ENCODE peak calls at places on chromosomes 4 and X, in nine cellular contexts. One of them, this sample, is unnamed.

GRCh38 chr4:91220315-91220714 is 1083.5 kb upstream of the GRID2 start:
- DNase-seq in stimulated activated CD4-positive, alpha-beta T cell treated with anti-CD3 and anti-CD28 coated beads, Interleukin-12 subunit alpha, Interleukin-12 subunit beta, amount 100 ng/mL, for 24 hours: no peak
- DNase-seq in LoVo: no peak
- DNase-seq in A673: no peak
- DNase-seq in B cell: no peak
- DNase-seq in caudate nucleus: peak; percentile 18
- DNase-seq in endodermal cell: no peak
- DNase-seq in brain microvascular endothelial cell: no peak
- DNase-seq in NCI-H510A treated with DMSO at 0.1 percent for 48 hours: no peak
- DNase-seq in this sample: no peak

GRCh38 chrX:110086916-110087484 is 84.1 kb downstream of the TMEM164 start:
- DNase-seq in stimulated activated CD4-positive, alpha-beta T cell treated with anti-CD3 and anti-CD28 coated beads, Interleukin-12 subunit alpha, Interleukin-12 subunit beta, amount 100 ng/mL, for 24 hours: no peak
- DNase-seq in LoVo: peak; percentile 48
- DNase-seq in A673: no peak
- DNase-seq in B cell: no peak
- DNase-seq in caudate nucleus: no peak
- DNase-seq in endodermal cell: no peak
- DNase-seq in brain microvascular endothelial cell: peak; percentile 88
- DNase-seq in NCI-H510A treated with DMSO at 0.1 percent for 48 hours: no peak
- DNase-seq in this sample: no peak

GRCh38 chr4:70838972-70839536 is 636 bp downstream of the GRSF1 start:
- DNase-seq in stimulated activated CD4-positive, alpha-beta T cell treated with anti-CD3 and anti-CD28 coated beads, Interleukin-12 subunit alpha, Interleukin-12 subunit beta, amount 100 ng/mL, for 24 hours: peak; percentile 56
- DNase-seq in LoVo: peak; percentile 44
- DNase-seq in A673: peak; percentile 57
- DNase-seq in B cell: peak; percentile 64
- DNase-seq in caudate nucleus: peak; percentile 68
- DNase-seq in endodermal cell: peak; percentile 79
- DNase-seq in brain microvascular endothelial cell: peak; percentile 39
- DNase-seq in NCI-H510A treated with DMSO at 0.1 percent for 48 hours: peak; percentile 79
- DNase-seq in this sample: peak; percentile 28

GRCh38 chrX:120302434-120302833 is 8.8 kb downstream of the TMEM255A start:
- DNase-seq in stimulated activated CD4-positive, alpha-beta T cell treated with anti-CD3 and anti-CD28 coated beads, Interleukin-12 subunit alpha, Interleukin-12 subunit beta, amount 100 ng/mL, for 24 hours: no peak
- DNase-seq in LoVo: no peak
- DNase-seq in A673: no peak
- DNase-seq in B cell: peak; percentile 78
- DNase-seq in caudate nucleus: peak; percentile 22
- DNase-seq in endodermal cell: peak; percentile 64
- DNase-seq in brain microvascular endothelial cell: no peak
- DNase-seq in NCI-H510A treated with DMSO at 0.1 percent for 48 hours: peak; percentile 48
- DNase-seq in this sample: no peak

GRCh38 chrX:87299563-87300160 is 217.9 kb upstream of the KLHL4 start:
- DNase-seq in stimulated activated CD4-positive, alpha-beta T cell treated with anti-CD3 and anti-CD28 coated beads, Interleukin-12 subunit alpha, Interleukin-12 subunit beta, amount 100 ng/mL, for 24 hours: no peak
- DNase-seq in LoVo: peak; percentile 0
- DNase-seq in A673: peak; percentile 24
- DNase-seq in B cell: no peak
- DNase-seq in caudate nucleus: no peak
- DNase-seq in endodermal cell: no peak
- DNase-seq in brain microvascular endothelial cell: no peak
- DNase-seq in NCI-H510A treated with DMSO at 0.1 percent for 48 hours: peak; percentile 34
- DNase-seq in this sample: no peak

GRCh38 chrX:148422531-148422930 is 77.9 kb upstream of the AFF2 start:
- DNase-seq in stimulated activated CD4-positive, alpha-beta T cell treated with anti-CD3 and anti-CD28 coated beads, Interleukin-12 subunit alpha, Interleukin-12 subunit beta, amount 100 ng/mL, for 24 hours: no peak
- DNase-seq in LoVo: no peak
- DNase-seq in A673: no peak
- DNase-seq in B cell: no peak
- DNase-seq in caudate nucleus: no peak
- DNase-seq in endodermal cell: no peak
- DNase-seq in brain microvascular endothelial cell: no peak
- DNase-seq in NCI-H510A treated with DMSO at 0.1 percent for 48 hours: no peak
- DNase-seq in this sample: no peak

GRCh38 chrX:262391-262909 is 18.7 kb upstream of the PLCXD1 start:
- DNase-seq in stimulated activated CD4-positive, alpha-beta T cell treated with anti-CD3 and anti-CD28 coated beads, Interleukin-12 subunit alpha, Interleukin-12 subunit beta, amount 100 ng/mL, for 24 hours: no peak
- DNase-seq in LoVo: peak; percentile 13
- DNase-seq in A673: no peak
- DNase-seq in B cell: peak; percentile 35
- DNase-seq in caudate nucleus: no peak
- DNase-seq in endodermal cell: peak; percentile 49
- DNase-seq in brain microvascular endothelial cell: no peak
- DNase-seq in NCI-H510A treated with DMSO at 0.1 percent for 48 hours: no peak
- DNase-seq in this sample: no peak

GRCh38 chrX:5559386-5559785 is 669.3 kb downstream of the NLGN4X start:
- DNase-seq in stimulated activated CD4-positive, alpha-beta T cell treated with anti-CD3 and anti-CD28 coated beads, Interleukin-12 subunit alpha, Interleukin-12 subunit beta, amount 100 ng/mL, for 24 hours: no peak
- DNase-seq in LoVo: no peak
- DNase-seq in A673: no peak
- DNase-seq in B cell: no peak
- DNase-seq in caudate nucleus: no peak
- DNase-seq in endodermal cell: no peak
- DNase-seq in brain microvascular endothelial cell: no peak
- DNase-seq in NCI-H510A treated with DMSO at 0.1 percent for 48 hours: no peak
- DNase-seq in this sample: no peak

GRCh38 chr4:113952452-113953029 is 26.9 kb downstream of the ARSJ start:
- DNase-seq in stimulated activated CD4-positive, alpha-beta T cell treated with anti-CD3 and anti-CD28 coated beads, Interleukin-12 subunit alpha, Interleukin-12 subunit beta, amount 100 ng/mL, for 24 hours: peak; percentile 3
- DNase-seq in LoVo: peak; percentile 55
- DNase-seq in A673: peak; percentile 82
- DNase-seq in B cell: no peak
- DNase-seq in caudate nucleus: no peak
- DNase-seq in endodermal cell: peak; percentile 80
- DNase-seq in brain microvascular endothelial cell: peak; percentile 74
- DNase-seq in NCI-H510A treated with DMSO at 0.1 percent for 48 hours: peak; percentile 17
- DNase-seq in this sample: no peak

GRCh38 chr4:13097971-13098370 is 386.2 kb downstream of the RAB28 start:
- DNase-seq in stimulated activated CD4-positive, alpha-beta T cell treated with anti-CD3 and anti-CD28 coated beads, Interleukin-12 subunit alpha, Interleukin-12 subunit beta, amount 100 ng/mL, for 24 hours: no peak
- DNase-seq in LoVo: no peak
- DNase-seq in A673: no peak
- DNase-seq in B cell: no peak
- DNase-seq in caudate nucleus: no peak
- DNase-seq in endodermal cell: no peak
- DNase-seq in brain microvascular endothelial cell: no peak
- DNase-seq in NCI-H510A treated with DMSO at 0.1 percent for 48 hours: no peak
- DNase-seq in this sample: no peak

GRCh38 chr4:113540859-113541258 is 220.7 kb downstream of the CAMK2D start:
- DNase-seq in stimulated activated CD4-positive, alpha-beta T cell treated with anti-CD3 and anti-CD28 coated beads, Interleukin-12 subunit alpha, Interleukin-12 subunit beta, amount 100 ng/mL, for 24 hours: peak; percentile 45
- DNase-seq in LoVo: no peak
- DNase-seq in A673: no peak
- DNase-seq in B cell: no peak
- DNase-seq in caudate nucleus: no peak
- DNase-seq in endodermal cell: no peak
- DNase-seq in brain microvascular endothelial cell: no peak
- DNase-seq in NCI-H510A treated with DMSO at 0.1 percent for 48 hours: peak; percentile 6
- DNase-seq in this sample: no peak

GRCh38 chr4:16530688-16531635 is 304.7 kb upstream of the TAPT1 start:
- DNase-seq in stimulated activated CD4-positive, alpha-beta T cell treated with anti-CD3 and anti-CD28 coated beads, Interleukin-12 subunit alpha, Interleukin-12 subunit beta, amount 100 ng/mL, for 24 hours: no peak
- DNase-seq in LoVo: no peak
- DNase-seq in A673: no peak
- DNase-seq in B cell: no peak
- DNase-seq in caudate nucleus: no peak
- DNase-seq in endodermal cell: no peak
- DNase-seq in brain microvascular endothelial cell: peak; percentile 12
- DNase-seq in NCI-H510A treated with DMSO at 0.1 percent for 48 hours: no peak
- DNase-seq in this sample: no peak

GRCh38 chrX:21975827-21976226 is 35.3 kb downstream of the SMS start:
- DNase-seq in stimulated activated CD4-positive, alpha-beta T cell treated with anti-CD3 and anti-CD28 coated beads, Interleukin-12 subunit alpha, Interleukin-12 subunit beta, amount 100 ng/mL, for 24 hours: no peak
- DNase-seq in LoVo: no peak
- DNase-seq in A673: peak; percentile 42
- DNase-seq in B cell: no peak
- DNase-seq in caudate nucleus: no peak
- DNase-seq in endodermal cell: no peak
- DNase-seq in brain microvascular endothelial cell: peak; percentile 47
- DNase-seq in NCI-H510A treated with DMSO at 0.1 percent for 48 hours: no peak
- DNase-seq in this sample: no peak

GRCh38 chr4:81651500-81651899 is 179.8 kb upstream of the RASGEF1B start:
- DNase-seq in stimulated activated CD4-positive, alpha-beta T cell treated with anti-CD3 and anti-CD28 coated beads, Interleukin-12 subunit alpha, Interleukin-12 subunit beta, amount 100 ng/mL, for 24 hours: no peak
- DNase-seq in LoVo: no peak
- DNase-seq in A673: no peak
- DNase-seq in B cell: no peak
- DNase-seq in caudate nucleus: no peak
- DNase-seq in endodermal cell: no peak
- DNase-seq in brain microvascular endothelial cell: peak; percentile 12
- DNase-seq in NCI-H510A treated with DMSO at 0.1 percent for 48 hours: no peak
- DNase-seq in this sample: no peak

GRCh38 chr4:159048166-159048886 is 54.6 kb upstream of the RAPGEF2 start:
- DNase-seq in stimulated activated CD4-positive, alpha-beta T cell treated with anti-CD3 and anti-CD28 coated beads, Interleukin-12 subunit alpha, Interleukin-12 subunit beta, amount 100 ng/mL, for 24 hours: no peak
- DNase-seq in LoVo: peak; percentile 56
- DNase-seq in A673: peak; percentile 71
- DNase-seq in B cell: no peak
- DNase-seq in caudate nucleus: peak; percentile 12
- DNase-seq in endodermal cell: peak; percentile 71
- DNase-seq in brain microvascular endothelial cell: peak; percentile 86
- DNase-seq in NCI-H510A treated with DMSO at 0.1 percent for 48 hours: peak; percentile 59
- DNase-seq in this sample: no peak

GRCh38 chr4:152310223-152310622 is 225.7 kb downstream of the FBXW7 start:
- DNase-seq in stimulated activated CD4-positive, alpha-beta T cell treated with anti-CD3 and anti-CD28 coated beads, Interleukin-12 subunit alpha, Interleukin-12 subunit beta, amount 100 ng/mL, for 24 hours: no peak
- DNase-seq in LoVo: no peak
- DNase-seq in A673: no peak
- DNase-seq in B cell: no peak
- DNase-seq in caudate nucleus: no peak
- DNase-seq in endodermal cell: no peak
- DNase-seq in brain microvascular endothelial cell: peak; percentile 78
- DNase-seq in NCI-H510A treated with DMSO at 0.1 percent for 48 hours: peak; percentile 37
- DNase-seq in this sample: no peak

GRCh38 chrX:133909888-133910287 is 75.5 kb downstream of the GPC3 start:
- DNase-seq in stimulated activated CD4-positive, alpha-beta T cell treated with anti-CD3 and anti-CD28 coated beads, Interleukin-12 subunit alpha, Interleukin-12 subunit beta, amount 100 ng/mL, for 24 hours: no peak
- DNase-seq in LoVo: no peak
- DNase-seq in A673: no peak
- DNase-seq in B cell: no peak
- DNase-seq in caudate nucleus: no peak
- DNase-seq in endodermal cell: no peak
- DNase-seq in brain microvascular endothelial cell: no peak
- DNase-seq in NCI-H510A treated with DMSO at 0.1 percent for 48 hours: no peak
- DNase-seq in this sample: no peak

GRCh38 chrX:333611-334311 is 15.2 kb upstream of the GTPBP6 start:
- DNase-seq in stimulated activated CD4-positive, alpha-beta T cell treated with anti-CD3 and anti-CD28 coated beads, Interleukin-12 subunit alpha, Interleukin-12 subunit beta, amount 100 ng/mL, for 24 hours: no peak
- DNase-seq in LoVo: no peak
- DNase-seq in A673: no peak
- DNase-seq in B cell: peak; percentile 13
- DNase-seq in caudate nucleus: no peak
- DNase-seq in endodermal cell: no peak
- DNase-seq in brain microvascular endothelial cell: no peak
- DNase-seq in NCI-H510A treated with DMSO at 0.1 percent for 48 hours: no peak
- DNase-seq in this sample: no peak

GRCh38 chr4:7007142-7007907 is 35.8 kb upstream of the TADA2B start:
- DNase-seq in stimulated activated CD4-positive, alpha-beta T cell treated with anti-CD3 and anti-CD28 coated beads, Interleukin-12 subunit alpha, Interleukin-12 subunit beta, amount 100 ng/mL, for 24 hours: no peak
- DNase-seq in LoVo: no peak
- DNase-seq in A673: no peak
- DNase-seq in B cell: no peak
- DNase-seq in caudate nucleus: no peak
- DNase-seq in endodermal cell: peak; percentile 72
- DNase-seq in brain microvascular endothelial cell: no peak
- DNase-seq in NCI-H510A treated with DMSO at 0.1 percent for 48 hours: no peak
- DNase-seq in this sample: no peak